ENCODE peak calls at places on chromosome 6, in ten cellular contexts. J is fibroblast of the aortic adventitia; R is left ventricle myocardium inferior; O is activated naive CD4-positive, alpha-beta T cell; T is body of pancreas; M is Peyer's patch; G is EL; P is psoas muscle; X is GM13976; N is NCI-H2171 treated with DMSO at 0.1 percent for 48 hours. S is an unnamed sample.

GRCh38 chr6:56335733-56336132 is 88.4 kb upstream of the COL21A1 start:
- DNase-seq in J (peak), R (no peak), O (no peak), T (no peak), M (no peak), G (peak), P (no peak), X (no peak), N (no peak), S (no peak)

GRCh38 chr6:125983246-125983945 is 2.9 kb upstream of the TRMT11 start:
- DNase-seq in J (peak), R (no peak), O (no peak), T (no peak), M (no peak), G (peak), P (no peak), X (no peak), N (no peak), S (no peak)

GRCh38 chr6:156752666-156753301 is 24.4 kb upstream of the ARID1B start:
- DNase-seq in J (no peak), R (no peak), O (no peak), T (peak), M (peak), G (no peak), P (peak), X (peak), N (no peak), S (no peak)

GRCh38 chr6:35213161-35213823 is 464 bp upstream of the SCUBE3 start:
- DNase-seq in J (no peak), R (no peak), O (no peak), T (no peak), M (no peak), G (no peak), P (no peak), X (no peak), N (no peak), S (no peak)

GRCh38 chr6:108295676-108296075 is 822 bp downstream of the AFG1L start:
- DNase-seq in J (no peak), R (no peak), O (no peak), T (no peak), M (no peak), G (no peak), P (no peak), X (no peak), N (no peak), S (no peak)

GRCh38 chr6:128601060-128601459 is 80.7 kb upstream of the PTPRK start:
- DNase-seq in J (peak), R (no peak), O (no peak), T (no peak), M (no peak), G (no peak), P (no peak), X (no peak), N (peak), S (no peak)

GRCh38 chr6:167543602-167544506 is 219.0 kb downstream of the TTLL2 start:
- DNase-seq in J (peak), R (peak), O (no peak), T (no peak), M (no peak), G (no peak), P (no peak), X (no peak), N (peak), S (no peak)

GRCh38 chr6:125748534-125749111 is 809 bp upstream of the HEY2 start:
- DNase-seq in J (peak), R (no peak), O (no peak), T (no peak), M (no peak), G (peak), P (no peak), X (no peak), N (peak), S (no peak)

GRCh38 chr6:2545351-2545750 is 205.4 kb downstream of the MYLK4 start:
- DNase-seq in J (no peak), R (no peak), O (no peak), T (no peak), M (no peak), G (no peak), P (no peak), X (no peak), N (no peak), S (no peak)

GRCh38 chr6:72621243-72622093 is at the start of gene KCNQ5:
- DNase-seq in J (peak), R (no peak), O (peak), T (no peak), M (no peak), G (peak), P (peak), X (peak), N (no peak), S (peak)

GRCh38 chr6:604579-604978 is 52.3 kb downstream of the HUS1B start:
- DNase-seq in J (no peak), R (no peak), O (no peak), T (no peak), M (no peak), G (no peak), P (no peak), X (no peak), N (no peak), S (no peak)

GRCh38 chr6:40879169-40879568 is 159.9 kb downstream of the UNC5CL start:
- DNase-seq in J (no peak), R (no peak), O (no peak), T (no peak), M (no peak), G (no peak), P (no peak), X (no peak), N (no peak), S (no peak)

GRCh38 chr6:167495506-167496391 is 170.9 kb downstream of the TTLL2 start:
- DNase-seq in J (no peak), R (no peak), O (no peak), T (no peak), M (no peak), G (no peak), P (no peak), X (no peak), N (peak), S (no peak)

GRCh38 chr6:129050086-129050485 is 167.1 kb downstream of the LAMA2 start:
- DNase-seq in J (no peak), R (no peak), O (no peak), T (no peak), M (no peak), G (peak), P (no peak), X (no peak), N (no peak), S (no peak)

GRCh38 chr6:24313477-24314141 is 44.2 kb downstream of the DCDC2 start:
- DNase-seq in J (peak), R (no peak), O (no peak), T (peak), M (no peak), G (peak), P (no peak), X (no peak), N (no peak), S (no peak)

GRCh38 chr6:115838763-115839401 is 221.8 kb downstream of the FRK start:
- DNase-seq in J (peak), R (no peak), O (no peak), T (peak), M (no peak), G (peak), P (no peak), X (peak), N (no peak), S (no peak)

GRCh38 chr6:79413562-79414002 is 123.6 kb downstream of the LCA5 start:
- DNase-seq in J (peak), R (no peak), O (no peak), T (no peak), M (no peak), G (peak), P (no peak), X (no peak), N (no peak), S (no peak)

GRCh38 chr6:141131616-141132015 is 1001.1 kb upstream of the GJE1 start:
- DNase-seq in J (no peak), R (no peak), O (no peak), T (no peak), M (no peak), G (no peak), P (no peak), X (no peak), N (peak), S (no peak)

GRCh38 chr6:46677314-46677654 is 10.4 kb upstream of the TDRD6 start:
- DNase-seq in J (no peak), R (no peak), O (no peak), T (no peak), M (no peak), G (no peak), P (no peak), X (no peak), N (peak), S (no peak)

GRCh38 chr6:160973311-160973710 is 18.3 kb upstream of the MAP3K4 start:
- DNase-seq in J (peak), R (peak), O (no peak), T (no peak), M (no peak), G (peak), P (peak), X (no peak), N (no peak), S (no peak)

GRCh38 chr6:282867-283416 is 9.3 kb upstream of the DUSP22 start:
- DNase-seq in J (no peak), R (no peak), O (no peak), T (no peak), M (no peak), G (no peak), P (no peak), X (peak), N (no peak), S (no peak)

GRCh38 chr6:84728602-84729001 is 35.8 kb downstream of the TBX18 start:
- DNase-seq in J (no peak), R (no peak), O (no peak), T (no peak), M (no peak), G (peak), P (no peak), X (no peak), N (no peak), S (no peak)

GRCh38 chr6:44012078-44012493 is 115.2 kb downstream of the MRPL14 start:
- DNase-seq in J (peak), R (no peak), O (no peak), T (no peak), M (no peak), G (peak), P (no peak), X (no peak), N (no peak), S (no peak)

GRCh38 chr6:71567562-71567961 is 279.0 kb downstream of the OGFRL1 start:
- DNase-seq in J (no peak), R (no peak), O (no peak), T (no peak), M (no peak), G (no peak), P (no peak), X (no peak), N (no peak), S (no peak)

GRCh38 chr6:38154731-38155130 is 335.2 kb downstream of the ZFAND3 start:
- DNase-seq in J (no peak), R (no peak), O (no peak), T (no peak), M (no peak), G (no peak), P (no peak), X (peak), N (no peak), S (no peak)

GRCh38 chr6:146542881-146543210 is 787 bp upstream of the RAB32 start:
- DNase-seq in J (peak), R (no peak), O (no peak), T (no peak), M (no peak), G (no peak), P (no peak), X (no peak), N (no peak), S (no peak)

GRCh38 chr6:1686117-1687098 is 76.7 kb downstream of the FOXC1 start:
- DNase-seq in J (peak), R (peak), O (no peak), T (no peak), M (no peak), G (peak), P (peak), X (no peak), N (peak), S (no peak)

GRCh38 chr6:125843593-125843992 is 52.8 kb downstream of the NCOA7 start:
- DNase-seq in J (no peak), R (no peak), O (no peak), T (no peak), M (no peak), G (no peak), P (no peak), X (no peak), N (no peak), S (no peak)